ENCODE peak calls at places on chromosome 9, in nine cellular contexts. One of them, this sample, is unnamed.

GRCh38 chr9:131720330-131720729 is 19.5 kb downstream of the RAPGEF1 start:
- DNase-seq in SK-N-SH: no peak
- DNase-seq in endothelial cell of umbilical vein: no peak
- DNase-seq in heart left ventricle: no peak
- DNase-seq in thoracic aorta: no peak
- DNase-seq in GM23338: no peak
- DNase-seq in mammary epithelial cell: no peak
- DNase-seq in left ventricle myocardium inferior: no peak
- DNase-seq in CD8-positive, alpha-beta T cell: no peak
- DNase-seq in this sample: no peak

GRCh38 chr9:125889122-125889523 is 141.9 kb downstream of the PBX3 start:
- DNase-seq in SK-N-SH: peak
- DNase-seq in endothelial cell of umbilical vein: peak
- DNase-seq in heart left ventricle: peak
- DNase-seq in thoracic aorta: no peak
- DNase-seq in GM23338: no peak
- DNase-seq in mammary epithelial cell: peak
- DNase-seq in left ventricle myocardium inferior: peak
- DNase-seq in CD8-positive, alpha-beta T cell: no peak
- DNase-seq in this sample: peak

GRCh38 chr9:19232830-19233194 is 2.3 kb downstream of the DENND4C start:
- DNase-seq in SK-N-SH: peak
- DNase-seq in endothelial cell of umbilical vein: peak
- DNase-seq in heart left ventricle: no peak
- DNase-seq in thoracic aorta: no peak
- DNase-seq in GM23338: no peak
- DNase-seq in mammary epithelial cell: peak
- DNase-seq in left ventricle myocardium inferior: no peak
- DNase-seq in CD8-positive, alpha-beta T cell: no peak
- DNase-seq in this sample: no peak

GRCh38 chr9:127136081-127136879 is 13.8 kb upstream of the ANGPTL2 start:
- DNase-seq in SK-N-SH: no peak
- DNase-seq in endothelial cell of umbilical vein: no peak
- DNase-seq in heart left ventricle: no peak
- DNase-seq in thoracic aorta: no peak
- DNase-seq in GM23338: no peak
- DNase-seq in mammary epithelial cell: no peak
- DNase-seq in left ventricle myocardium inferior: no peak
- DNase-seq in CD8-positive, alpha-beta T cell: no peak
- DNase-seq in this sample: no peak

GRCh38 chr9:15349892-15350761 is 43.1 kb upstream of the TTC39B start:
- DNase-seq in SK-N-SH: no peak
- DNase-seq in endothelial cell of umbilical vein: no peak
- DNase-seq in heart left ventricle: no peak
- DNase-seq in thoracic aorta: peak
- DNase-seq in GM23338: no peak
- DNase-seq in mammary epithelial cell: peak
- DNase-seq in left ventricle myocardium inferior: no peak
- DNase-seq in CD8-positive, alpha-beta T cell: no peak
- DNase-seq in this sample: no peak

GRCh38 chr9:131772940-131773339 is 33.1 kb upstream of the RAPGEF1 start:
- DNase-seq in SK-N-SH: no peak
- DNase-seq in endothelial cell of umbilical vein: no peak
- DNase-seq in heart left ventricle: no peak
- DNase-seq in thoracic aorta: no peak
- DNase-seq in GM23338: no peak
- DNase-seq in mammary epithelial cell: no peak
- DNase-seq in left ventricle myocardium inferior: no peak
- DNase-seq in CD8-positive, alpha-beta T cell: no peak
- DNase-seq in this sample: no peak

GRCh38 chr9:37331871-37332270 is 90.6 kb upstream of the GRHPR start:
- DNase-seq in SK-N-SH: no peak
- DNase-seq in endothelial cell of umbilical vein: no peak
- DNase-seq in heart left ventricle: no peak
- DNase-seq in thoracic aorta: no peak
- DNase-seq in GM23338: no peak
- DNase-seq in mammary epithelial cell: no peak
- DNase-seq in left ventricle myocardium inferior: no peak
- DNase-seq in CD8-positive, alpha-beta T cell: no peak
- DNase-seq in this sample: no peak

GRCh38 chr9:129419382-129419899 is 201.5 kb downstream of the C9orf50 start:
- DNase-seq in SK-N-SH: no peak
- DNase-seq in endothelial cell of umbilical vein: no peak
- DNase-seq in heart left ventricle: peak
- DNase-seq in thoracic aorta: no peak
- DNase-seq in GM23338: no peak
- DNase-seq in mammary epithelial cell: no peak
- DNase-seq in left ventricle myocardium inferior: no peak
- DNase-seq in CD8-positive, alpha-beta T cell: no peak
- DNase-seq in this sample: no peak

GRCh38 chr9:10208691-10209069 is 404.1 kb downstream of the PTPRD start:
- DNase-seq in SK-N-SH: no peak
- DNase-seq in endothelial cell of umbilical vein: no peak
- DNase-seq in heart left ventricle: no peak
- DNase-seq in thoracic aorta: no peak
- DNase-seq in GM23338: no peak
- DNase-seq in mammary epithelial cell: no peak
- DNase-seq in left ventricle myocardium inferior: no peak
- DNase-seq in CD8-positive, alpha-beta T cell: no peak
- DNase-seq in this sample: no peak

GRCh38 chr9:104856413-104856941 is 71.5 kb downstream of the ABCA1 start:
- DNase-seq in SK-N-SH: no peak
- DNase-seq in endothelial cell of umbilical vein: no peak
- DNase-seq in heart left ventricle: no peak
- DNase-seq in thoracic aorta: no peak
- DNase-seq in GM23338: no peak
- DNase-seq in mammary epithelial cell: no peak
- DNase-seq in left ventricle myocardium inferior: no peak
- DNase-seq in CD8-positive, alpha-beta T cell: no peak
- DNase-seq in this sample: no peak

GRCh38 chr9:35763803-35764202 is 9.7 kb upstream of the MSMP start:
- DNase-seq in SK-N-SH: no peak
- DNase-seq in endothelial cell of umbilical vein: no peak
- DNase-seq in heart left ventricle: no peak
- DNase-seq in thoracic aorta: no peak
- DNase-seq in GM23338: no peak
- DNase-seq in mammary epithelial cell: no peak
- DNase-seq in left ventricle myocardium inferior: no peak
- DNase-seq in CD8-positive, alpha-beta T cell: no peak
- DNase-seq in this sample: no peak
- H3K4me3 ChIP-seq in SK-N-SH: no peak
- H3K4me3 ChIP-seq in endothelial cell of umbilical vein: no peak
- H3K4me3 ChIP-seq in heart left ventricle: no peak
- H3K4me3 ChIP-seq in thoracic aorta: no peak
- H3K4me3 ChIP-seq in GM23338: no peak
- H3K4me3 ChIP-seq in mammary epithelial cell: no peak
- H3K4me3 ChIP-seq in left ventricle myocardium inferior: no peak
- H3K4me3 ChIP-seq in CD8-positive, alpha-beta T cell: no peak
- H3K4me3 ChIP-seq in this sample: no peak

GRCh38 chr9:91120200-91120599 is 241.5 kb downstream of the AUH start:
- DNase-seq in SK-N-SH: no peak
- DNase-seq in endothelial cell of umbilical vein: no peak
- DNase-seq in heart left ventricle: no peak
- DNase-seq in thoracic aorta: no peak
- DNase-seq in GM23338: no peak
- DNase-seq in mammary epithelial cell: no peak
- DNase-seq in left ventricle myocardium inferior: no peak
- DNase-seq in CD8-positive, alpha-beta T cell: no peak
- DNase-seq in this sample: no peak
- H3K27ac ChIP-seq in SK-N-SH: no peak
- H3K27ac ChIP-seq in endothelial cell of umbilical vein: no peak
- H3K27ac ChIP-seq in heart left ventricle: no peak
- H3K27ac ChIP-seq in thoracic aorta: peak
- H3K27ac ChIP-seq in GM23338: no peak
- H3K27ac ChIP-seq in mammary epithelial cell: no peak
- H3K27ac ChIP-seq in left ventricle myocardium inferior: peak
- H3K27ac ChIP-seq in CD8-positive, alpha-beta T cell: no peak
- H3K27ac ChIP-seq in this sample: no peak

GRCh38 chr9:94807556-94807955 is 81.1 kb downstream of the AOPEP start:
- DNase-seq in SK-N-SH: no peak
- DNase-seq in endothelial cell of umbilical vein: no peak
- DNase-seq in heart left ventricle: no peak
- DNase-seq in thoracic aorta: no peak
- DNase-seq in GM23338: no peak
- DNase-seq in mammary epithelial cell: peak
- DNase-seq in left ventricle myocardium inferior: no peak
- DNase-seq in CD8-positive, alpha-beta T cell: no peak
- DNase-seq in this sample: no peak

GRCh38 chr9:94805585-94805984 is 79.1 kb downstream of the AOPEP start:
- DNase-seq in SK-N-SH: peak
- DNase-seq in endothelial cell of umbilical vein: peak
- DNase-seq in heart left ventricle: no peak
- DNase-seq in thoracic aorta: no peak
- DNase-seq in GM23338: no peak
- DNase-seq in mammary epithelial cell: peak
- DNase-seq in left ventricle myocardium inferior: no peak
- DNase-seq in CD8-positive, alpha-beta T cell: no peak
- DNase-seq in this sample: no peak

GRCh38 chr9:94804917-94805544 is 78.5 kb downstream of the AOPEP start:
- DNase-seq in SK-N-SH: no peak
- DNase-seq in endothelial cell of umbilical vein: peak
- DNase-seq in heart left ventricle: no peak
- DNase-seq in thoracic aorta: no peak
- DNase-seq in GM23338: no peak
- DNase-seq in mammary epithelial cell: peak
- DNase-seq in left ventricle myocardium inferior: no peak
- DNase-seq in CD8-positive, alpha-beta T cell: no peak
- DNase-seq in this sample: peak

GRCh38 chr9:94804316-94804715 is 77.8 kb downstream of the AOPEP start:
- DNase-seq in SK-N-SH: no peak
- DNase-seq in endothelial cell of umbilical vein: no peak
- DNase-seq in heart left ventricle: no peak
- DNase-seq in thoracic aorta: no peak
- DNase-seq in GM23338: no peak
- DNase-seq in mammary epithelial cell: no peak
- DNase-seq in left ventricle myocardium inferior: no peak
- DNase-seq in CD8-positive, alpha-beta T cell: no peak
- DNase-seq in this sample: peak

DNA sequence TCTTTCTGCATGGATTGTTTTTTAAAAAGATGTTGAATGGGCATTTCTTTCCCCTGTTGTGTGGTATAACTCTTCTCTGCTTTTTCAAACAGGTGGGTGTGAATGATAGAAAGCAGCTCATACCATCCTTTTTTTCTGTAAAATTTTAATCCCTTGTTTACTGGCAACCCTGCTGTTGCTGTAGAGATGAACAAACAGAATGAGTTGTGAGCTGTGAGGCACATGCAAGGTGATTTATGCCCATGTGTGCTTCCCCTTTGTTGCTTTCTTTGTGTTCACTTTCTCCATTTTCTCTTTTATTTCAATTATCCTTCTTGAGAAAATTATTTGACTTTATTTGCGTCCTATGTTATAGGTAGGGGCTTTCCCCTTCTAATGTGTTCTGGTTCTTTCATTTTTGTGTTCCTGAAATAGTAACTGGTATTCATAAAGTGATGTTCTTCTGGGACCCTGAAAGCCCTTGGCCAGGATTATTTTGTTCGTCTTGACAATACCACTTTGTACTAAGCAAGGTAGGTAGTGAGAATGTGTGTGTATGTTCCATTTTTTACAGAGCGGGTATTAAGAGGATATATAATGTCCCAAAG is 79.9 kb downstream of the AOPEP start:
- DNase-seq in SK-N-SH: no peak
- DNase-seq in endothelial cell of umbilical vein: peak
- DNase-seq in heart left ventricle: no peak
- DNase-seq in thoracic aorta: no peak
- DNase-seq in GM23338: no peak
- DNase-seq in mammary epithelial cell: peak
- DNase-seq in left ventricle myocardium inferior: no peak
- DNase-seq in CD8-positive, alpha-beta T cell: no peak
- DNase-seq in this sample: no peak
- H3K4me3 ChIP-seq in SK-N-SH: no peak
- H3K4me3 ChIP-seq in endothelial cell of umbilical vein: no peak
- H3K4me3 ChIP-seq in heart left ventricle: no peak
- H3K4me3 ChIP-seq in thoracic aorta: no peak
- H3K4me3 ChIP-seq in GM23338: no peak
- H3K4me3 ChIP-seq in mammary epithelial cell: no peak
- H3K4me3 ChIP-seq in left ventricle myocardium inferior: no peak
- H3K4me3 ChIP-seq in CD8-positive, alpha-beta T cell: no peak
- H3K4me3 ChIP-seq in this sample: no peak

GRCh38 chr9:88775966-88776365 is 215.3 kb upstream of the S1PR3 start:
- DNase-seq in SK-N-SH: no peak
- DNase-seq in endothelial cell of umbilical vein: no peak
- DNase-seq in heart left ventricle: no peak
- DNase-seq in thoracic aorta: no peak
- DNase-seq in GM23338: no peak
- DNase-seq in mammary epithelial cell: no peak
- DNase-seq in left ventricle myocardium inferior: no peak
- DNase-seq in CD8-positive, alpha-beta T cell: no peak
- DNase-seq in this sample: no peak

GRCh38 chr9:88775559-88775958 is 215.7 kb upstream of the S1PR3 start:
- DNase-seq in SK-N-SH: no peak
- DNase-seq in endothelial cell of umbilical vein: peak
- DNase-seq in heart left ventricle: no peak
- DNase-seq in thoracic aorta: no peak
- DNase-seq in GM23338: no peak
- DNase-seq in mammary epithelial cell: peak
- DNase-seq in left ventricle myocardium inferior: no peak
- DNase-seq in CD8-positive, alpha-beta T cell: no peak
- DNase-seq in this sample: no peak

GRCh38 chr9:88775037-88775471 is 216.2 kb upstream of the S1PR3 start:
- DNase-seq in SK-N-SH: no peak
- DNase-seq in endothelial cell of umbilical vein: peak
- DNase-seq in heart left ventricle: no peak
- DNase-seq in thoracic aorta: no peak
- DNase-seq in GM23338: no peak
- DNase-seq in mammary epithelial cell: peak
- DNase-seq in left ventricle myocardium inferior: no peak
- DNase-seq in CD8-positive, alpha-beta T cell: no peak
- DNase-seq in this sample: no peak

GRCh38 chr9:88776717-88777497 is 214.4 kb upstream of the S1PR3 start:
- DNase-seq in SK-N-SH: no peak
- DNase-seq in endothelial cell of umbilical vein: peak
- DNase-seq in heart left ventricle: no peak
- DNase-seq in thoracic aorta: no peak
- DNase-seq in GM23338: no peak
- DNase-seq in mammary epithelial cell: peak
- DNase-seq in left ventricle myocardium inferior: no peak
- DNase-seq in CD8-positive, alpha-beta T cell: no peak
- DNase-seq in this sample: no peak

DNA sequence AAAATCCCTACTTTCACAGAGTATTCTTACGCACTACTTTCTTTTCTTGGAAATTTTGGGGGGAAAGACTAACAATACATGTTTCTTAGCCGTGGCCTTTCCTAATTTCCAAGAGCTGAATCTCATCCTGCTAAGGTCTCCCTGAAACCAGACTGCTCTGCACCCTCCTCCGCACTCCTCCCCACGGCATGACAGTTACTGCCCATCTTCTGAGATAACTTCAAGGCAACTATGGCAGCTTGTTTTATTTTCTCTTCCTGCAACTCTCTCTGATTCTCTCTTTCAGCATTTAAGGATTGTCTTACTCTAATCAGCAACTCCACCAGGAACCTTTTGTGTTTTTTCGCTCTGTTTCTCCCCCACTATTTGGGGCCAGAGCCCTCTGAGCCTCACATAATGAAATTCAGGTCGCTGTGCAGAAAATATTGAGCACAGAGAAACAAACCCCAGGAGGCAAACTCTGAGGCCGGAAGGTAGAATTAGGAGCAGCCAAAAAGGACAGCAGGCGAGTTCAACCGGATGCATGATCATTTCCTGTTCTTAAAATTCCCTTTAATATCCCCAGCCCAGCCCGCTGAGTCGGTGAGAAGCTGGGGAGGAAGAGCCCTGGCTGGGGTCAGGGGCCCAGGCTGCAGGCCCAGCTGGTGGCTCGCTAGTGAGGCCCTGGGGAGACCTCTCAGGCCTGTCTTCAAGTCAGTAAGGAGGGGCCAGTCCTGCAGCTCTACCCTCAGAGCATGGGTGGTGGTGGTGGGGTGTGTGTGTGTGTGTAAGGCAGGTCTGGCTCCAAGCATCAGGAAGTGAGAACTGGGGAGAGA is 213.6 kb upstream of the S1PR3 start:
- DNase-seq in SK-N-SH: no peak
- DNase-seq in endothelial cell of umbilical vein: peak
- DNase-seq in heart left ventricle: peak
- DNase-seq in thoracic aorta: no peak
- DNase-seq in GM23338: no peak
- DNase-seq in mammary epithelial cell: no peak
- DNase-seq in left ventricle myocardium inferior: peak
- DNase-seq in CD8-positive, alpha-beta T cell: no peak
- DNase-seq in this sample: no peak
- H3K27ac ChIP-seq in SK-N-SH: peak
- H3K27ac ChIP-seq in endothelial cell of umbilical vein: peak
- H3K27ac ChIP-seq in heart left ventricle: no peak
- H3K27ac ChIP-seq in thoracic aorta: peak
- H3K27ac ChIP-seq in GM23338: no peak
- H3K27ac ChIP-seq in mammary epithelial cell: peak
- H3K27ac ChIP-seq in left ventricle myocardium inferior: peak
- H3K27ac ChIP-seq in CD8-positive, alpha-beta T cell: no peak
- H3K27ac ChIP-seq in this sample: no peak

This sample was measured in SJCRH30.